ENCODE peak calls at places on chromosome 16, in four cellular contexts. E is AG04449, L is BE2C, I is heart right ventricle. H is an unnamed sample.

GRCh38 chr16:10511829-10512228 is 68.6 kb downstream of the EMP2 start:
- DNase-seq in E (no peak), L (no peak), I (no peak), H (no peak)

GRCh38 chr16:23384878-23385277 is 68.1 kb downstream of the COG7 start:
- DNase-seq in E (no peak), L (no peak), I (no peak), H (no peak)

GRCh38 chr16:23967775-23968571 is 132.2 kb downstream of the PRKCB start:
- DNase-seq in E (no peak), L (no peak), I (no peak), H (no peak)

GRCh38 chr16:64990101-64990500 is 131.8 kb downstream of the CDH11 start:
- DNase-seq in E (no peak), L (no peak), I (no peak), H (no peak)

GRCh38 chr16:72195609-72196008 is 23.7 kb upstream of the PMFBP1 start:
- DNase-seq in E (no peak), L (peak; percentile 78), I (no peak), H (no peak)

GRCh38 chr16:58814348-58814801 is 80.3 kb upstream of the GOT2 start:
- DNase-seq in E (no peak), L (peak; percentile 55), I (peak; percentile 23), H (no peak)

GRCh38 chr16:54509406-54509931 is 222.9 kb upstream of the IRX3 start:
- DNase-seq in E (no peak), L (no peak), I (no peak), H (no peak)

GRCh38 chr16:11613381-11614303 is 26.9 kb upstream of the LITAF start:
- DNase-seq in E (no peak), L (no peak), I (peak; percentile 33), H (no peak)

GRCh38 chr16:66563574-66564334 is 2.5 kb upstream of the CMTM1 start:
- DNase-seq in E (no peak), L (no peak), I (no peak), H (no peak)

GRCh38 chr16:50338371-50339231 is 30.2 kb downstream of the BRD7 start:
- DNase-seq in E (no peak), L (no peak), I (no peak), H (no peak)

GRCh38 chr16:2500937-2501750 is 12.6 kb upstream of the ATP6V0C start:
- DNase-seq in E (no peak), L (peak; percentile 93), I (peak; percentile 87), H (no peak)

GRCh38 chr16:3123986-3124886 is 10.6 kb upstream of the ZNF213 start:
- DNase-seq in E (peak; percentile 29), L (peak; percentile 99), I (peak; percentile 96), H (peak; percentile 50)

GRCh38 chr16:66386629-66387622 is 20.4 kb downstream of the CDH5 start:
- DNase-seq in E (no peak), L (peak; percentile 1), I (no peak), H (no peak)

GRCh38 chr16:54286067-54286329 is 589 bp downstream of the IRX3 start:
- DNase-seq in E (no peak), L (no peak), I (no peak), H (no peak)

GRCh38 chr16:49452108-49452507 is 78.5 kb downstream of the C16orf78 start:
- DNase-seq in E (no peak), L (no peak), I (no peak), H (no peak)

GRCh38 chr16:2919511-2920255 is 8.0 kb downstream of the FLYWCH1 start:
- DNase-seq in E (no peak), L (peak; percentile 60), I (no peak), H (no peak)

GRCh38 chr16:23072084-23072599 is 77.1 kb downstream of the USP31 start:
- DNase-seq in E (no peak), L (peak; percentile 83), I (peak; percentile 90), H (peak; percentile 19)

GRCh38 chr16:74650966-74651567 is 15.6 kb downstream of the RFWD3 start:
- DNase-seq in E (no peak), L (peak; percentile 17), I (no peak), H (no peak)

GRCh38 chr16:57224651-57225335 is 20.3 kb upstream of the ARL2BP start:
- DNase-seq in E (no peak), L (no peak), I (no peak), H (no peak)

GRCh38 chr16:2858245-2859025 is 465 bp upstream of the PRSS22 start:
- DNase-seq in E (no peak), L (no peak), I (no peak), H (no peak)

GRCh38 chr16:84232969-84233368 is 6.8 kb downstream of the KCNG4 start:
- DNase-seq in E (no peak), L (no peak), I (no peak), H (no peak)

GRCh38 chr16:89701425-89702406 is at the start of gene SPATA2L:
- DNase-seq in E (no peak), L (peak; percentile 97), I (peak; percentile 88), H (no peak)

GRCh38 chr16:19173649-19174383 is 5.8 kb downstream of the SYT17 start:
- DNase-seq in E (no peak), L (no peak), I (no peak), H (no peak)

GRCh38 chr16:117381-118365 is 20.8 kb downstream of the NPRL3 start:
- DNase-seq in E (no peak), L (peak; percentile 81), I (peak; percentile 48), H (no peak)

GRCh38 chr16:23580391-23580790 is 15.7 kb downstream of the NDUFAB1 start:
- DNase-seq in E (no peak), L (no peak), I (no peak), H (no peak)

GRCh38 chr16:65769055-65769465 is 597.4 kb upstream of the CDH5 start:
- DNase-seq in E (no peak), L (peak; percentile 57), I (no peak), H (no peak)

GRCh38 chr16:3071655-3072054 is 6.2 kb downstream of the IL32 start:
- DNase-seq in E (no peak), L (no peak), I (no peak), H (no peak)

GRCh38 chr16:86722970-86723369 is 144.6 kb downstream of the FOXL1 start:
- DNase-seq in E (no peak), L (no peak), I (no peak), H (no peak)

GRCh38 chr16:86826931-86827330 is 248.6 kb downstream of the FOXL1 start:
- DNase-seq in E (no peak), L (no peak), I (no peak), H (no peak)

GRCh38 chr16:48003226-48003907 is 152.4 kb downstream of the ABCC12 start:
- DNase-seq in E (peak; percentile 10), L (no peak), I (no peak), H (peak; percentile 95)

GRCh38 chr16:10619271-10619849 is 39.0 kb upstream of the EMP2 start:
- DNase-seq in E (no peak), L (peak; percentile 82), I (peak; percentile 68), H (no peak)

GRCh38 chr16:85593503-85594195 is 19.5 kb upstream of the GSE1 start:
- DNase-seq in E (no peak), L (no peak), I (no peak), H (no peak)

GRCh38 chr16:88473666-88474534 is 20.8 kb downstream of the ZFPM1 start:
- DNase-seq in E (no peak), L (peak; percentile 69), I (peak; percentile 78), H (no peak)
- H3K4me3 ChIP-seq in E (no peak overlapping the region), L (peak overlapping the region; percentile 4), I (peak overlapping the region; percentile 24), H (no peak overlapping the region)

GRCh38 chr16:52553322-52553721 is 6.4 kb upstream of the TOX3 start:
- DNase-seq in E (no peak), L (no peak), I (no peak), H (no peak)
- TF ChIP-seq CTCF in E (no peak), L (peak; percentile 67), I (no peak), H (peak; percentile 69)

GRCh38 chr16:1333149-1333812 is at the start of gene BAIAP3:
- DNase-seq in E (no peak), L (peak; percentile 73), I (peak; percentile 66), H (no peak)
- H3K4me3 ChIP-seq in E (peak within 1 kb of the TSS; percentile 12), L (no peak within 1 kb of the TSS), I (peak within 1 kb of the TSS; percentile 53), H (peak within 1 kb of the TSS; percentile 54)

DNA sequence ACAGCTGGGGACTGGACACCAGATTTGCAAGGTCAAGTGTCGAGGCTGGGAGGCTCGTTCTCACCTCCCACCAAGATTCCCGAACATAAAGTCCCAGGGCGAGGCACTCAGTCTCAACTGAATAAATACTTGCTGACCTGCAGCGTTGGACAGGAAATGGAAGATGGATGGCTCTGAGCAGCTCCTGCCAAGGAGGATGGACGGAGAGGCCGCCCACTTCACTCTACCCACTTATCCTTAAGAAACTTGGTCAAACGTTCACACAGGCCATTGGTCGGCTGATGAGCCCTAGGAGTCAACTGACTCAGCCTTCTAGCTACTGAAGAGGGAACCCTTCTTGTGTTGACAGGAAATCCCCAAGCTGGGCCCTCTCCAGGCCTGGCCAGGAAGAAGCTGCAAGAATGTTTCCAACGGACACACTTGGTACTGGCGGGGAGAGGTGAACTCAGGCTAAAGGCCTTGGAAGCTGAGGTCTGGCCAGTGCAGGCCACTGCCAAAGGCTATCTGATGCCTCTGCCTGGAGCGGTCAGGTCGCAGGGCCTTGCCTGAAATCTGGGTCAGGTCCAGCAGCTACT is 50.0 kb downstream of the VAC14 start:
- DNase-seq in E (peak; percentile 40), L (no peak), I (peak; percentile 69), H (peak; percentile 88)
- TF ChIP-seq CTCF in E (no peak), L (no peak), I (no peak), H (no peak)

GRCh38 chr16:27408012-27408601 is 6.1 kb downstream of the IL21R start:
- DNase-seq in E (no peak), L (no peak), I (no peak), H (no peak)
- H3K4me3 ChIP-seq in E (no peak overlapping the region), L (no peak overlapping the region), I (no peak overlapping the region), H (no peak overlapping the region)

GRCh38 chr16:63714876-63715275 is 1407.0 kb downstream of the CDH11 start:
- DNase-seq in E (no peak), L (no peak), I (no peak), H (no peak)

GRCh38 chr16:63719926-63720325 is 1401.9 kb downstream of the CDH11 start:
- DNase-seq in E (no peak), L (no peak), I (no peak), H (no peak)

GRCh38 chr16:63720848-63721247 is 1401.0 kb downstream of the CDH11 start:
- DNase-seq in E (no peak), L (no peak), I (no peak), H (no peak)
- TF ChIP-seq CTCF in E (peak; percentile 16), L (peak; percentile 20), I (no peak), H (peak; percentile 11)

DNA sequence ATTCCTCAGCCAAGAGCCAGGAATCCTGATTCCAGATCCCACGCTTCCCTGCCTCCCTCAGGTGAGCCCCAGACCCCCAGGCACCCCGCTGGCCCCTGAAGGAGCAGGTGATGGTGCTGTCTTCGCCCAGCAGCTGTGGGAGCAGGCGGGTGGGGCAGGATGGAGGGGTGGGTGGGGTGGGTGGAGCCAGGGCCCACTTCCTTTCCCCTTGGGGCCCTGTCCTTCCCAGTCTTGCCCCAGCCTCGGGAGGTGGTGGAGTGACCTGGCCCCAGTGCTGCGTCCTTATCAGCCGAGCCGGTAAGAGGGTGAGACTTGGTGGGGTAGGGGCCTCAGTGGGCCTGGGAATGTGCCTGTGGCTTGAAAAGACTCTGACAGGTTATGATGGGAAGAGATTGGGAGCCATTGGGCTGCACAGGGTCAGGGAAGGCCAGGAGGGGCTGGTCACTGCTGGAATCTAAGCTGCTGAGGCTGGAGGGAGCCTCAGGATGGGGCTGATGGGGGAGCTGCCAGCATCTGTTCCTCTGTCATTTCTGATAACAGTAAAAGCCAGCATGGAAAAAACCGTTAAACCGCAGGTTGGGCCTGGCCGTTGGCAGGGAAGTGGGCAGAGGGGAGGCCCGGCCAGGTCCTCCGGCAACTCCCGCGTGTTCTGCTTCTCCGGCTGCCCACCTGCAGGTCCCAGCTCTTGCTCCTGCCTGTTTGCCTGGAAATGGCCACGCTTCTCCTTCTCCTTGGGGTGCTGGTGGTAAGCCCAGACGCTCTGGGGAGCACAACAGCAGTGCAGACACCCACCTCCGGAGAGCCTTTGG is at the start of gene SPN:
- DNase-seq in E (no peak), L (no peak), I (no peak), H (no peak)
- H3K4me3 ChIP-seq in E (no peak within 1 kb of the TSS), L (no peak within 1 kb of the TSS), I (no peak within 1 kb of the TSS), H (no peak within 1 kb of the TSS)

GRCh38 chr16:79334127-79334526 is 266.4 kb downstream of the MAF start:
- DNase-seq in E (no peak), L (no peak), I (no peak), H (no peak)
- TF ChIP-seq CTCF in E (no peak), L (no peak), I (peak; percentile 24), H (peak; percentile 36)

H was measured in epithelial cell of proximal tubule.